ENCODE peak calls at places on chromosomes 7 and 10, in five cellular contexts. M is HuH-7; X is activated CD8-positive, alpha-beta memory T cell treated with anti-CD3 and anti-CD28 coated beads for 4 hours; L is Kasumi-1; R is adrenal gland. F is an unnamed sample.

GRCh38 chr10:71381611-71382010 is 15.1 kb upstream of the CDH23 start:
- DNase-seq in M (no peak), X (no peak), L (no peak), R (no peak), F (no peak)

GRCh38 chr10:43295436-43295835 is 28.6 kb upstream of the RASGEF1A start:
- DNase-seq in M (no peak), X (no peak), L (no peak), R (no peak), F (no peak)

GRCh38 chr7:134334408-134334807 is 17.7 kb upstream of the SLC35B4 start:
- DNase-seq in M (no peak), X (no peak), L (no peak), R (no peak), F (no peak)

GRCh38 chr10:4512557-4513286 is 313.3 kb upstream of the AKR1E2 start:
- DNase-seq in M (peak; percentile 27), X (no peak), L (peak; percentile 52), R (peak; percentile 13), F (no peak)

GRCh38 chr10:1074748-1075358 is 18.7 kb downstream of the WDR37 start:
- DNase-seq in M (no peak), X (no peak), L (peak; percentile 87), R (no peak), F (no peak)

GRCh38 chr7:80770675-80771081 is 132.2 kb downstream of the CD36 start:
- DNase-seq in M (no peak), X (no peak), L (no peak), R (no peak), F (no peak)

GRCh38 chr10:97508342-97508741 is 9.6 kb downstream of the UBTD1 start:
- DNase-seq in M (no peak), X (no peak), L (no peak), R (no peak), F (no peak)

GRCh38 chr7:38704041-38704547 is 72.9 kb upstream of the AMPH start:
- DNase-seq in M (no peak), X (no peak), L (no peak), R (no peak), F (no peak)

GRCh38 chr10:79104264-79104954 is 35.6 kb downstream of the ZMIZ1 start:
- DNase-seq in M (no peak), X (no peak), L (no peak), R (peak; percentile 93), F (peak; percentile 89)

GRCh38 chr7:127609297-127609696 is 8.6 kb downstream of the PAX4 start:
- DNase-seq in M (no peak), X (no peak), L (no peak), R (no peak), F (no peak)

GRCh38 chr10:101028446-101029244 is 2.3 kb downstream of the PDZD7 start:
- DNase-seq in M (no peak), X (no peak), L (peak; percentile 77), R (no peak), F (no peak)